ENCODE peak calls at places on chromosomes 2 and 18, in five cellular contexts. P is ovary, A is sigmoid colon, W is RWPE1, Q is A549. V is an unnamed sample.

GRCh38 chr2:162989507-162989906 is 150.9 kb upstream of the KCNH7 start:
- DNase-seq in P (no peak), A (no peak), W (no peak), Q (no peak), V (no peak)

GRCh38 chr18:63788447-63789096 is 13.4 kb downstream of the SERPINB7 start:
- DNase-seq in P (no peak), A (no peak), W (peak; percentile 60), Q (peak; percentile 2), V (no peak)

GRCh38 chr2:23135481-23136100 is 249.4 kb upstream of the KLHL29 start:
- DNase-seq in P (no peak), A (no peak), W (peak; percentile 19), Q (no peak), V (no peak)

GRCh38 chr2:73259704-73260337 is 24.5 kb downstream of the FBXO41 start:
- DNase-seq in P (no peak), A (no peak), W (no peak), Q (no peak), V (no peak)

GRCh38 chr2:35168351-35168750 is 1187.2 kb upstream of the CRIM1 start:
- DNase-seq in P (no peak), A (no peak), W (peak; percentile 1), Q (no peak), V (no peak)

GRCh38 chr2:226797289-226797988 is 2.2 kb downstream of the IRS1 start:
- DNase-seq in P (peak; percentile 69), A (peak; percentile 87), W (no peak), Q (no peak), V (peak; percentile 19)

GRCh38 chr2:190352668-190353536 is 9.5 kb downstream of the INPP1 start:
- DNase-seq in P (no peak), A (no peak), W (no peak), Q (no peak), V (peak; percentile 34)

GRCh38 chr2:69588945-69589344 is 54.6 kb downstream of the AAK1 start:
- DNase-seq in P (no peak), A (no peak), W (no peak), Q (no peak), V (no peak)

GRCh38 chr2:42792583-42793313 is at the start of gene HAAO:
- DNase-seq in P (peak; percentile 55), A (peak; percentile 59), W (peak; percentile 17), Q (no peak), V (peak; percentile 92)

GRCh38 chr2:157107877-157108276 is 149.6 kb upstream of the GALNT5 start:
- DNase-seq in P (no peak), A (no peak), W (peak; percentile 13), Q (no peak), V (peak; percentile 16)

GRCh38 chr18:44637210-44638051 is 43.3 kb upstream of the SETBP1 start:
- DNase-seq in P (no peak), A (no peak), W (peak; percentile 43), Q (peak; percentile 7), V (peak; percentile 30)

GRCh38 chr2:193103064-193103463 is 908.3 kb upstream of the TMEFF2 start:
- DNase-seq in P (no peak), A (no peak), W (peak; percentile 45), Q (peak; percentile 3), V (peak; percentile 4)

GRCh38 chr18:25743661-25744151 is 346.7 kb downstream of the SS18 start:
- DNase-seq in P (no peak), A (no peak), W (no peak), Q (no peak), V (no peak)

GRCh38 chr2:84874381-84875212 is 6.3 kb downstream of the TRABD2A start:
- DNase-seq in P (no peak), A (peak; percentile 33), W (no peak), Q (no peak), V (no peak)

GRCh38 chr2:96091141-96091710 is 25.1 kb downstream of the ADRA2B start:
- DNase-seq in P (no peak), A (no peak), W (no peak), Q (no peak), V (no peak)

GRCh38 chr2:54677476-54678265 is 45.8 kb upstream of the EML6 start:
- DNase-seq in P (no peak), A (no peak), W (no peak), Q (no peak), V (no peak)

GRCh38 chr2:86621290-86621943 is 2.2 kb downstream of the RNF103 start:
- DNase-seq in P (no peak), A (no peak), W (no peak), Q (no peak), V (no peak)

GRCh38 chr2:203605302-203605701 is 70.2 kb upstream of the RAPH1 start:
- DNase-seq in P (no peak), A (no peak), W (no peak), Q (no peak), V (peak; percentile 62)

GRCh38 chr18:12639990-12640880 is 17.7 kb downstream of the SPIRE1 start:
- DNase-seq in P (no peak), A (no peak), W (no peak), Q (peak; percentile 36), V (peak; percentile 62)

GRCh38 chr2:71897836-71898235 is 249.8 kb downstream of the CYP26B1 start:
- DNase-seq in P (no peak), A (no peak), W (no peak), Q (no peak), V (no peak)

GRCh38 chr2:174344716-174345472 is 10.1 kb downstream of the SP9 start:
- DNase-seq in P (no peak), A (no peak), W (no peak), Q (no peak), V (peak; percentile 14)

GRCh38 chr2:46416739-46417403 is 62.5 kb upstream of the TMEM247 start:
- DNase-seq in P (no peak), A (no peak), W (no peak), Q (no peak), V (no peak)

GRCh38 chr18:13638684-13639083 is 87.7 kb downstream of the FAM210A start:
- DNase-seq in P (no peak), A (peak; percentile 38), W (no peak), Q (no peak), V (no peak)

GRCh38 chr2:146661494-146662096 is 1183.2 kb upstream of the ACVR2A start:
- DNase-seq in P (no peak), A (no peak), W (peak; percentile 4), Q (peak; percentile 1), V (peak; percentile 52)

GRCh38 chr2:166239548-166239947 is 111.7 kb upstream of the SCN1A start:
- DNase-seq in P (no peak), A (no peak), W (peak; percentile 74), Q (peak; percentile 6), V (no peak)

GRCh38 chr2:117523267-117523666 is 291.2 kb upstream of the DDX18 start:
- DNase-seq in P (peak; percentile 21), A (peak; percentile 70), W (peak; percentile 41), Q (no peak), V (peak; percentile 78)

GRCh38 chr2:7725132-7725849 is 808.1 kb downstream of the RNF144A start:
- DNase-seq in P (peak; percentile 20), A (no peak), W (no peak), Q (no peak), V (no peak)

DNA sequence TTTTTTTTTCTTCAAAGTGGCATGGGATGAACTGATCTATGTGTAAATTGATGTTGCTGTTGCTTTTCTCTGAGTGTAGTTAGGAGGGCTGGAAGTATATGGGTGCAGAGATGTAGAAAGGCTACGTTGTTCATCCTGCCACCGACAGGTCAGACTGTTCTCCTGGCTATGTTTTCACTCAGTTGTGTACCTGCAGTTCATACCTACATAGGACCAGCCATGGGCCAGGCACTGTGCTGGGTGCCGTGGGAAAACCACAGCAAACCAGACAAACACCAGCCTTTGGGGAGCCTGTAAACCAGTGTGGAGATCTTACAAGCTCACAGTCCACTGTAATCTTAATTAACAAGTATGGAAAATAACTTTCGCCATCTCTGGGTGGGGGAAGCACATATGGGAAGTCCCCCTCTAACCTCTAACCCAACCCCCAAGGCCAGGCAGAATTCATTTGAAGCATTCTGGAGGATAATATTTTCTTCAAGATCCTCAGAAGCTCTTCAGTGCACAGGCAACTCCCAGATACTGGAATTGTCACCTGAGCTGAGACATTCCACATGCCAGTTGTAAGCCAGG is 12.7 kb downstream of the NCK2 start:
- DNase-seq in P (no peak), A (no peak), W (no peak), Q (no peak), V (no peak)
- H3K27ac ChIP-seq in P (no peak overlapping the region), A (no peak overlapping the region), W (no peak overlapping the region), Q (no peak overlapping the region), V (no peak overlapping the region)

DNA sequence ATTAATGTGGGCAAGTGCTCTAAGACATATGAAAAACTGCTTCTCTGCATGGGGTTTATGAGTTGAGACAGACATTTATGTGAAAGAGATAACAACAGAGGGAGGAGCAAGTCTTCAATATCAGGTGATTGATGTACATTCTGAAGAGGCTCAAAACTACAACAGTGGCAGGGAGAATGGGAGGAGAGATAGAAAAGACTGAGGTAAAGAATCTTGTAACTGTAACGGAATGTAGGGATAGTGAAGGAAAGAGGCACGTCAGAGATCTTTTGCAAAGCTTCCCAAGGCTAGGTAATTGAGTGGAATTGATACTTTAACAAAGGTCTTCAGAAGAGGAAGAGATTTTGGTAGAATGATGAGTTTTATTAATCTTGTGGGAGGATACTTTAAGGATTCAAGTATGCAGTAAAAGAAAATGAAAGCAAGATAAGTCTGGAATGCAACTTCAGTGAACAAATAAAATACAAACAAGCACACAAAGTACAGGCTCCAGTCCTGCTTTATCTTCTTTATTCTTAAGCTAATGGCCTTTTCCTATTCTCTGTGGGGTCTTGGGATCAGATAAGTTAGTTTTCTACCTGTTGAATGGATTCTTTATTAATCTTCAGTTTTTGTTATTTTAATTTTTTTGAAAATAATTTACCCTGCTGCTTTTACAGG is 15.0 kb downstream of the SMAD4 start:
- DNase-seq in P (no peak), A (no peak), W (no peak), Q (no peak), V (no peak)
- H3K27ac ChIP-seq in P (no peak overlapping the region), A (no peak overlapping the region), W (no peak overlapping the region), Q (no peak overlapping the region), V (peak overlapping the region; percentile 38)

DNA sequence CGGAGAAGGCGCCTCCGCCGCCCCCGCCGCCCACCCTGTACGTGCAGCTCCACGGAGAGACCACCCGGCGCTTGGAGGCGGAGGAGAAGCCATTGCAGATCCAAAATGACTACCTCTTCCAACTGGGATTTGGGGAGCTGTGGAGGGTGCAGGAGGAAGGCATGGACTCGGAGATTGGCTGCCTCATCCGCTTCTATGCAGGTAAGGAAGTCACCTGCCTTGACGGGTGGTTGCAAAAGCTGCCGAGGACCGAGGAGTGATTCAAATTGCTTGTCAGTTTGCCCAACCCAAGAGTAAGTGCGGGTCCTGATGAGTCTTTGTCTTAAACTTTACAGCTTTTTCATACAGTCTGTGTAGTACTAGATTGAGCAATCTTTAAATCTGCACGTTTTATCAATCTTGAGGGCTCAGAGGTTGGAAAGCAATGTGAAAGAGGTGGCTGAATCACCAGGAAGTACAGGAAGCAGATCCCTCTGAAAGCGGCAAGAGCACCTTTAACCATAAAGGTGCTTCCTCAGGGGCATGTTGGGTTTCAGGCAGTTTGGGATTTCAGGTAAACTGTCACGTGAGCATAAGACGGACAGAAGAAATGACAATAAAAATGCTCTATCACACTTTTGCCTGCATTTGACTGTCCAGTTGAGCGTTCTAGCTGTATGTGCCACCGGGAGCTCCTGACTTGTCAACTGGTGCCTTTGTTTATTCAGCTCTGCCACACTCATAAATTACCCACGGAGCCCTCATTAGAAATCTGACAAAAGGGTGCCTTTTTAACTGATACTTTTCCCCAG is 1.9 kb downstream of the PHLPP1 start:
- DNase-seq in P (no peak), A (no peak), W (peak; percentile 53), Q (peak; percentile 4), V (peak; percentile 60)
- H3K27ac ChIP-seq in P (peak overlapping the region; percentile 99), A (peak overlapping the region; percentile 50), W (peak overlapping the region; percentile 95), Q (peak overlapping the region; percentile 93), V (peak overlapping the region; percentile 81)

DNA sequence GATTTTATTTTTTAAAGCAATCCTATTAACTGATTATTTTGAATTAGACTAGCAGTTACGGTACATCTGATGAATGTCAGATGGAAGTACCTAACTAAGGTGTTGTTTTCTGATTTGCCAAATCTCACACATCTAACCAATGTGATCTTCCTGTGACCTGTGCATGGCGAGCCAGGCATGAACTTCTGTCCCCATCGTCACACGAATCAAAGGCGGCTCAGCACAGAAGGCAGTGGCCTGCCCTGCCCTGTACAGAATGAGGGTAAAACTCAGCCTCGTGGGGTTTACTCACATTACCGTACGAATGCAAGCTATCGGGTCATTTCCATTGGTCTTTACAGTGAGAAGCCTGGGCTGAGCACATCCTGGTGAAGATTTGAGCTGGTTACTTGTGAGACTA is 87.3 kb downstream of the WDSUB1 start:
- DNase-seq in P (no peak), A (no peak), W (no peak), Q (no peak), V (no peak)
- H3K27ac ChIP-seq in P (no peak overlapping the region), A (no peak overlapping the region), W (no peak overlapping the region), Q (no peak overlapping the region), V (no peak overlapping the region)

V was measured in hepatocyte.